ENCODE peak calls at places on chromosomes 2 and 18, in nine cellular contexts. One of them, this sample, is unnamed. For H3K36me3 and H3K4me1, the result is how much of the 10 kb centered on the place peaks cover.

GRCh38 chr2:231642631-231643493 is 50.2 kb downstream of the TEX44 start:
- DNase-seq in K562: peak
- DNase-seq in IMR-90: peak
- DNase-seq in effector memory CD4-positive, alpha-beta T cell: peak
- DNase-seq in thoracic aorta: peak
- DNase-seq in Karpas-422: no peak
- DNase-seq in fibroblast of lung: peak
- DNase-seq in CD4-positive, alpha-beta memory T cell: peak
- DNase-seq in HepG2: peak
- DNase-seq in this sample: no peak

GRCh38 chr2:86541282-86541681 is 22.0 kb downstream of the CHMP3 start:
- DNase-seq in HepG2: no peak
- DNase-seq in Karpas-422: no peak
- DNase-seq in K562: no peak
- DNase-seq in CD4-positive, alpha-beta memory T cell: no peak
- DNase-seq in fibroblast of lung: no peak
- DNase-seq in IMR-90: no peak
- DNase-seq in thoracic aorta: no peak
- DNase-seq in effector memory CD4-positive, alpha-beta T cell: no peak
- DNase-seq in this sample: no peak

GRCh38 chr2:54392925-54393324 is 63.2 kb upstream of the SPTBN1 start:
- DNase-seq in effector memory CD4-positive, alpha-beta T cell: no peak
- DNase-seq in CD4-positive, alpha-beta memory T cell: no peak
- DNase-seq in fibroblast of lung: no peak
- DNase-seq in HepG2: no peak
- DNase-seq in K562: no peak
- DNase-seq in IMR-90: no peak
- DNase-seq in thoracic aorta: no peak
- DNase-seq in Karpas-422: no peak
- DNase-seq in this sample: no peak

GRCh38 chr2:168167511-168168263 is 79.7 kb downstream of the STK39 start:
- DNase-seq in IMR-90: no peak
- DNase-seq in Karpas-422: no peak
- DNase-seq in thoracic aorta: no peak
- DNase-seq in effector memory CD4-positive, alpha-beta T cell: no peak
- DNase-seq in HepG2: no peak
- DNase-seq in fibroblast of lung: no peak
- DNase-seq in K562: no peak
- DNase-seq in CD4-positive, alpha-beta memory T cell: no peak
- DNase-seq in this sample: no peak

GRCh38 chr2:119544075-119545031 is at the start of gene CFAP221:
- DNase-seq in K562: peak
- DNase-seq in CD4-positive, alpha-beta memory T cell: no peak
- DNase-seq in IMR-90: peak
- DNase-seq in thoracic aorta: peak
- DNase-seq in HepG2: peak
- DNase-seq in Karpas-422: no peak
- DNase-seq in effector memory CD4-positive, alpha-beta T cell: no peak
- DNase-seq in fibroblast of lung: peak
- DNase-seq in this sample: no peak

GRCh38 chr2:22213237-22213636 is 1089.5 kb downstream of the TDRD15 start:
- DNase-seq in effector memory CD4-positive, alpha-beta T cell: no peak
- DNase-seq in HepG2: no peak
- DNase-seq in Karpas-422: no peak
- DNase-seq in fibroblast of lung: no peak
- DNase-seq in thoracic aorta: no peak
- DNase-seq in IMR-90: no peak
- DNase-seq in CD4-positive, alpha-beta memory T cell: no peak
- DNase-seq in K562: no peak
- DNase-seq in this sample: no peak

GRCh38 chr2:130759906-130760753 is 4.8 kb downstream of the AMER3 start:
- DNase-seq in effector memory CD4-positive, alpha-beta T cell: no peak
- DNase-seq in CD4-positive, alpha-beta memory T cell: no peak
- DNase-seq in thoracic aorta: no peak
- DNase-seq in K562: no peak
- DNase-seq in HepG2: no peak
- DNase-seq in fibroblast of lung: no peak
- DNase-seq in IMR-90: no peak
- DNase-seq in Karpas-422: no peak
- DNase-seq in this sample: no peak

GRCh38 chr18:63951302-63951705 is 2.2 kb downstream of the HMSD start:
- DNase-seq in K562: no peak
- DNase-seq in thoracic aorta: no peak
- DNase-seq in IMR-90: peak
- DNase-seq in effector memory CD4-positive, alpha-beta T cell: no peak
- DNase-seq in CD4-positive, alpha-beta memory T cell: no peak
- DNase-seq in HepG2: no peak
- DNase-seq in Karpas-422: no peak
- DNase-seq in fibroblast of lung: no peak
- DNase-seq in this sample: no peak

GRCh38 chr18:11962586-11962985 is 18.7 kb upstream of the IMPA2 start:
- DNase-seq in fibroblast of lung: no peak
- DNase-seq in HepG2: no peak
- DNase-seq in CD4-positive, alpha-beta memory T cell: no peak
- DNase-seq in Karpas-422: no peak
- DNase-seq in IMR-90: no peak
- DNase-seq in thoracic aorta: no peak
- DNase-seq in effector memory CD4-positive, alpha-beta T cell: no peak
- DNase-seq in K562: no peak
- DNase-seq in this sample: no peak

GRCh38 chr2:224449212-224450147 is 47.6 kb upstream of the FAM124B start:
- DNase-seq in Karpas-422: peak
- DNase-seq in thoracic aorta: no peak
- DNase-seq in IMR-90: no peak
- DNase-seq in CD4-positive, alpha-beta memory T cell: no peak
- DNase-seq in effector memory CD4-positive, alpha-beta T cell: no peak
- DNase-seq in fibroblast of lung: peak
- DNase-seq in HepG2: peak
- DNase-seq in K562: no peak
- DNase-seq in this sample: no peak

GRCh38 chr2:208304695-208305094 is 38.6 kb downstream of the PIKFYVE start:
- DNase-seq in HepG2: no peak
- DNase-seq in thoracic aorta: no peak
- DNase-seq in Karpas-422: no peak
- DNase-seq in fibroblast of lung: no peak
- DNase-seq in CD4-positive, alpha-beta memory T cell: no peak
- DNase-seq in K562: no peak
- DNase-seq in effector memory CD4-positive, alpha-beta T cell: no peak
- DNase-seq in IMR-90: no peak
- DNase-seq in this sample: no peak
- H3K36me3 ChIP-seq in HepG2: under half
- H3K36me3 ChIP-seq in thoracic aorta: under half
- H3K36me3 ChIP-seq in Karpas-422: half or more
- H3K36me3 ChIP-seq in fibroblast of lung: under half
- H3K36me3 ChIP-seq in CD4-positive, alpha-beta memory T cell: under half
- H3K36me3 ChIP-seq in K562: half or more
- H3K36me3 ChIP-seq in effector memory CD4-positive, alpha-beta T cell: under half
- H3K36me3 ChIP-seq in IMR-90: under half
- H3K36me3 ChIP-seq in this sample: half or more

GRCh38 chr2:133431289-133431688 is 137.0 kb downstream of the NCKAP5 start:
- DNase-seq in CD4-positive, alpha-beta memory T cell: no peak
- DNase-seq in K562: no peak
- DNase-seq in IMR-90: peak
- DNase-seq in fibroblast of lung: no peak
- DNase-seq in Karpas-422: no peak
- DNase-seq in effector memory CD4-positive, alpha-beta T cell: no peak
- DNase-seq in thoracic aorta: no peak
- DNase-seq in HepG2: no peak
- DNase-seq in this sample: no peak

GRCh38 chr2:133439281-133439920 is 128.9 kb downstream of the NCKAP5 start:
- DNase-seq in thoracic aorta: no peak
- DNase-seq in Karpas-422: no peak
- DNase-seq in IMR-90: no peak
- DNase-seq in HepG2: no peak
- DNase-seq in effector memory CD4-positive, alpha-beta T cell: no peak
- DNase-seq in fibroblast of lung: no peak
- DNase-seq in K562: no peak
- DNase-seq in CD4-positive, alpha-beta memory T cell: no peak
- DNase-seq in this sample: no peak

GRCh38 chr2:133438026-133438425 is 130.2 kb downstream of the NCKAP5 start:
- DNase-seq in effector memory CD4-positive, alpha-beta T cell: no peak
- DNase-seq in fibroblast of lung: no peak
- DNase-seq in IMR-90: no peak
- DNase-seq in CD4-positive, alpha-beta memory T cell: no peak
- DNase-seq in HepG2: no peak
- DNase-seq in K562: no peak
- DNase-seq in Karpas-422: no peak
- DNase-seq in thoracic aorta: no peak
- DNase-seq in this sample: no peak

GRCh38 chr2:133434962-133435668 is 133.1 kb downstream of the NCKAP5 start:
- DNase-seq in thoracic aorta: no peak
- DNase-seq in IMR-90: peak
- DNase-seq in effector memory CD4-positive, alpha-beta T cell: no peak
- DNase-seq in K562: no peak
- DNase-seq in CD4-positive, alpha-beta memory T cell: no peak
- DNase-seq in HepG2: no peak
- DNase-seq in fibroblast of lung: no peak
- DNase-seq in Karpas-422: no peak
- DNase-seq in this sample: no peak

DNA sequence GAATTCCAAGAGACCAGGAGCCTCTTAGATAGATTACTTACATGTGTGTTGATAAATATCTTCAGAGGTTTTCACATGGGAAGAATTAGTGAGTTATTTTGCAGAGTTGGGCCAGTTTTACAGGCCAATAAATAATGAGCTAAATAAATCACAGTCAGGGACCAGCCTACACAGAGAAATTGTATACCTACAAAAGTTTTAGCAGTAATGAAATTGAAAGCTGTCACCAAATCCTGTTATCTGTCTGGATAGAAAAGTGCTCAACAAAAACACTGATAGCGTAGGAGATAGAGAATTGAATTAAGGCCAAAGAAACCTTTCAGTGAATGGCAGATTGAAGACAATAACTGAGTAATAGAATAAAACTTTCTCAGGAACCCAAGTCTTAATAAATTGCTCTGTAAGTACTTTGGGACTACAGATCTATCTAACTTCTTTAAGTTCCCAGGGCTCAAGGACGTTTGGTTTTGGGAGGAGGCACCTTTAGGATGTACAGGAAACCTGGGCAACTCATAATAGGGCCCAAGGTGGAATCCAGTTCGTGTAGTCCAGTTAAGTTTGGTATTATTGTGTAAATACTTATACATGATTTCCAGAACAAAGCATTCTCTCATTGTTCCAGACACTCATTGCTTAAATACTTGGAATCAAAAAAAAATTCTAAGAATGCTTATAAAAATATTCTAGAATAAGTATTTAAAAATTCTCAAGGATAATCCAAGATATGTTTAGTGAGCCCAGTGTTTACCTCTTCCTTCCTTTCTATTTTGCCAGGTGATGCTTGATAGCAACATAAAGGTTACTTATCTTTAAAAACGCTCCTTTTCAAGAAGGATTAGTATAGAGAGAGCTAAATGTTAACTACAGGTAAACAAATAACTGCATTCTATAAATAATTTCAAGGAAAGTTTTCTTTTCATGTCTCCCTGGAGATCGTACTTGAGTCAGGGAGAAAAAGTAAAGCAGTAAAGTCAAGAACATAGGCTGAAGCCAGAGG is 134.5 kb downstream of the NCKAP5 start:
- DNase-seq in thoracic aorta: no peak
- DNase-seq in HepG2: no peak
- DNase-seq in IMR-90: peak
- DNase-seq in CD4-positive, alpha-beta memory T cell: no peak
- DNase-seq in K562: no peak
- DNase-seq in effector memory CD4-positive, alpha-beta T cell: no peak
- DNase-seq in Karpas-422: no peak
- DNase-seq in fibroblast of lung: no peak
- DNase-seq in this sample: no peak
- H3K4me1 ChIP-seq in thoracic aorta: under half
- H3K4me1 ChIP-seq in HepG2: under half
- H3K4me1 ChIP-seq in IMR-90: under half
- H3K4me1 ChIP-seq in CD4-positive, alpha-beta memory T cell: under half
- H3K4me1 ChIP-seq in K562: under half
- H3K4me1 ChIP-seq in effector memory CD4-positive, alpha-beta T cell: under half
- H3K4me1 ChIP-seq in Karpas-422: under half
- H3K4me1 ChIP-seq in fibroblast of lung: under half
- H3K4me1 ChIP-seq in this sample: under half

DNA sequence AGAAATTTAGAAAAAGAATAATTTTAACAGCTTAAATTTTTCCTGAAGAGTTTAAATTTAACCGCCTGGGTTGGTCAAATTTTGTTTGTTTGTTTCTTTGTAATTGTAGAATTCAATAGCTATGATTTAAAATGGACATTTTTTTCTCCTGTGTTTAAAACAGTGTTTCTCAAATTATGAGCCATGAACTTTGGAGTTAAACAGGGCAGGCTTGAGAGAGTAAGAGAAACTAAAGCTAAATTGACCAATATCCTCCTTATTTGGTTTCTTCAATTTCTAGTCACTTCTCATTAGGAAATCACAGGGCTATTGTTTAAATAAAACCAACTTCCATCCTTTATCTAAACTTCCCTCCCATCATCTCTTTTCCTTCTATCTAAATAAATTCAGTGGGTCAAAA is 21.9 kb downstream of the FN1 start:
- DNase-seq in effector memory CD4-positive, alpha-beta T cell: no peak
- DNase-seq in Karpas-422: no peak
- DNase-seq in K562: no peak
- DNase-seq in thoracic aorta: no peak
- DNase-seq in fibroblast of lung: no peak
- DNase-seq in IMR-90: no peak
- DNase-seq in CD4-positive, alpha-beta memory T cell: no peak
- DNase-seq in HepG2: no peak
- DNase-seq in this sample: no peak
- H3K36me3 ChIP-seq in effector memory CD4-positive, alpha-beta T cell: under half
- H3K36me3 ChIP-seq in Karpas-422: under half
- H3K36me3 ChIP-seq in K562: under half
- H3K36me3 ChIP-seq in thoracic aorta: half or more
- H3K36me3 ChIP-seq in fibroblast of lung: under half
- H3K36me3 ChIP-seq in IMR-90: half or more
- H3K36me3 ChIP-seq in CD4-positive, alpha-beta memory T cell: under half
- H3K36me3 ChIP-seq in HepG2: under half
- H3K36me3 ChIP-seq in this sample: under half

GRCh38 chr2:239262484-239263230 is 138.2 kb downstream of the HDAC4 start:
- DNase-seq in K562: no peak
- DNase-seq in CD4-positive, alpha-beta memory T cell: no peak
- DNase-seq in fibroblast of lung: no peak
- DNase-seq in thoracic aorta: no peak
- DNase-seq in IMR-90: no peak
- DNase-seq in Karpas-422: no peak
- DNase-seq in effector memory CD4-positive, alpha-beta T cell: no peak
- DNase-seq in HepG2: no peak
- DNase-seq in this sample: no peak
- H3K4me1 ChIP-seq in K562: under half
- H3K4me1 ChIP-seq in CD4-positive, alpha-beta memory T cell: half or more
- H3K4me1 ChIP-seq in fibroblast of lung: under half
- H3K4me1 ChIP-seq in thoracic aorta: under half
- H3K4me1 ChIP-seq in IMR-90: under half
- H3K4me1 ChIP-seq in Karpas-422: under half
- H3K4me1 ChIP-seq in effector memory CD4-positive, alpha-beta T cell: half or more
- H3K4me1 ChIP-seq in HepG2: half or more
- H3K4me1 ChIP-seq in this sample: half or more

This sample was measured in CD4-positive, CD25-positive, alpha-beta regulatory T cell.